ENCODE peak calls at places on chromosomes 3 and 15, in five cellular contexts. I is GM23338, C is Peyer's patch, J is heart right ventricle, T is endothelial cell. N is an unnamed sample.

GRCh38 chr3:32969656-32970055 is 18.2 kb downstream of the CCR4 start:
- DNase-seq in I (no peak), C (no peak), J (no peak), T (no peak), N (no peak)

GRCh38 chr3:9101286-9101685 is 138.0 kb upstream of the RAD18 start:
- DNase-seq in I (peak; percentile 45), C (no peak), J (no peak), T (no peak), N (no peak)

GRCh38 chr15:92907229-92907628 is 7.1 kb downstream of the CHD2 start:
- DNase-seq in I (no peak), C (no peak), J (no peak), T (no peak), N (no peak)

GRCh38 chr3:127820871-127821853 is 1.2 kb downstream of the MGLL start:
- DNase-seq in I (no peak), C (no peak), J (no peak), T (no peak), N (no peak)

GRCh38 chr3:65597225-65597951 is 441.3 kb downstream of the MAGI1 start:
- DNase-seq in I (peak; percentile 98), C (no peak), J (peak; percentile 46), T (peak; percentile 59), N (no peak)

GRCh38 chr3:197366301-197367044 is 68.1 kb upstream of the DLG1 start:
- DNase-seq in I (no peak), C (no peak), J (no peak), T (no peak), N (no peak)

GRCh38 chr15:87387681-87388240 is 868.8 kb downstream of the NTRK3 start:
- DNase-seq in I (no peak), C (no peak), J (no peak), T (no peak), N (no peak)

GRCh38 chr15:73367624-73368300 is 996 bp downstream of the HCN4 start:
- DNase-seq in I (peak; percentile 41), C (no peak), J (no peak), T (peak; percentile 29), N (no peak)

GRCh38 chr15:79896634-79897379 is at the start of gene MTHFS:
- DNase-seq in I (peak; percentile 84), C (peak; percentile 85), J (peak; percentile 75), T (peak; percentile 78), N (peak; percentile 85)

GRCh38 chr3:87145553-87145952 is 81.6 kb upstream of the CHMP2B start:
- DNase-seq in I (peak; percentile 80), C (no peak), J (no peak), T (no peak), N (peak; percentile 25)

DNA sequence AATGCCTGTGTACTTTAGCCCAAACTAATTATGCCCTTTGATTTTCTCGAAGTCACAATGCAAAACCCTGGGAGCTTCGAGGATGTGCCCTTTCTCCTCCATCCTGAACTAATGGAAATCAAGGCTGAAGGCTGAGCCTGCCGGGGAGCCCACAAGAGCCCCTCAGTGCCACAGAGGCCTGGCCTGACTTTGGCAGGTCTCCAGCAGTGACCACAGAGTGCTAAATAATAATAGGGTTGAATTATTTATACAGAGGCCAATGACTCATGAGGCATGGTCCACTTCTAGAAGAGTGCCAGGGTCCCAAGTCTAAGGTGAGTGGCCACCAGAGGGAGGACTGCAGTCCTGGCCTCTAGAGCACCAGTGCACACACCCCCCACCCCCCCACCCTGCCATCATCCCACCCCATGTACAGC is 19.1 kb upstream of the GLCE start:
- DNase-seq in I (no peak), C (no peak), J (no peak), T (no peak), N (no peak)
- TF ChIP-seq CTCF in I (no peak), C (no peak), J (no peak), T (no peak), N (peak; percentile 35)

DNA sequence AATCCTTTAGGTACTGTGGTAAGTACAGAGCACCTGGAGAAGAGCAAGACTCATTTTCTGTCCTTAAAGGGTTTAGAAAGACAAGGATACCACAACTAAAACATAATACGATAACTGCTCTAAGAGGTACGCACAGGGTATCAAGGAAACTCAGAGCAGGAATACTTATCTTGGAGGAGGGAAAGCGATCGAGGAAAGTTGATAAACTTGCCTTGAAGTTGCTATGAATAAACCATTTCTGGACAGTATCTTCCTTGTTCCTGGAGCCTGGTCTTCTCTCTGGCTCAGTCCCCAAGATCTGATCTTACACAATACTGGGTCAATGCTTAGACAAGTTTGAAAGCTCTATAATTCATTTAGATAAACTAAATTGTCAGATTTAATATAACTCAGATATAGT is 17.6 kb upstream of the GATM start:
- DNase-seq in I (no peak), C (no peak), J (no peak), T (no peak), N (no peak)
- TF ChIP-seq CTCF in I (no peak), C (no peak), J (no peak), T (no peak), N (no peak)

GRCh38 chr15:71484080-71484479 is 326.3 kb upstream of the NR2E3 start:
- DNase-seq in I (no peak), C (no peak), J (no peak), T (no peak), N (no peak)

GRCh38 chr15:71489570-71489969 is 320.8 kb upstream of the NR2E3 start:
- DNase-seq in I (no peak), C (no peak), J (no peak), T (no peak), N (no peak)

GRCh38 chr15:71480566-71480965 is 329.8 kb upstream of the NR2E3 start:
- DNase-seq in I (no peak), C (no peak), J (no peak), T (no peak), N (no peak)

GRCh38 chr15:71485094-71485693 is 325.2 kb upstream of the NR2E3 start:
- DNase-seq in I (peak; percentile 58), C (no peak), J (no peak), T (no peak), N (peak; percentile 5)
- TF ChIP-seq CTCF in I (peak; percentile 69), C (no peak), J (peak; percentile 23), T (peak; percentile 23), N (no peak)

GRCh38 chr15:83657549-83657948 is 3.6 kb downstream of the ADAMTSL3 start:
- DNase-seq in I (peak; percentile 74), C (no peak), J (peak; percentile 14), T (no peak), N (no peak)
- TF ChIP-seq CTCF in I (peak; percentile 81), C (no peak), J (peak; percentile 33), T (peak; percentile 42), N (peak; percentile 20)

GRCh38 chr3:121979246-121979645 is 42.8 kb downstream of the ILDR1 start:
- DNase-seq in I (no peak), C (no peak), J (no peak), T (no peak), N (no peak)

GRCh38 chr3:121974601-121975111 is 47.4 kb downstream of the ILDR1 start:
- DNase-seq in I (no peak), C (no peak), J (no peak), T (no peak), N (no peak)

GRCh38 chr3:121979734-121980449 is 42.2 kb downstream of the ILDR1 start:
- DNase-seq in I (no peak), C (no peak), J (no peak), T (no peak), N (no peak)

GRCh38 chr3:121976727-121977126 is 45.3 kb downstream of the ILDR1 start:
- DNase-seq in I (no peak), C (no peak), J (no peak), T (no peak), N (no peak)

DNA sequence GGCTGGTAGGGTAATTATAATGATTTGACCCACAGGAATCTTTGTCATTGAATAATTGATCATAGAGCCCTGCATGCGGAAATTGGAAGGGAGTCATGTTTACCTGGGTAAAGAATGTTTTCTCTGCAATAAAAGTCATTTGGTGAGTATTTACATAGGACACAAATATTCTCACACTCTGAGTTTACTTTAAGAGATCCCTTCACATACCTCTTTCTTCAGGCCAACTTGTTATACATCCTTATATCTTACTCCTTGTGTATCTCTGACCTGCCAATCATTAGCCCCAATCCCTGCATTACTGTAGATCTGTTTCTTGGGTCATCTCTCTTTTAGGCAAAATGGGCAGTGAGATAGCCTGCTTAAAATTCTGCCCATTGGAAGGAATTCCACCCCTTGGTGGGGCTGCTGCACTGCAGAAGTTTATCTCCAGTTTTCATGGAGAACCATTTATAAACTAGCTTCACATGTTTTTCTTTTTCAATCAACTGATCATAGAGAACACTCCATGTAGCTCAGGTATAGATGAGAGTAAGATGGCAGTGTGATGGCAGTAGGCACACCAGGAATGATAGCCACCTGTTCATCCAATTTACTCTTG is 46.2 kb downstream of the ILDR1 start:
- DNase-seq in I (no peak), C (no peak), J (no peak), T (no peak), N (no peak)
- TF ChIP-seq CTCF in I (no peak), C (no peak), J (no peak), T (no peak), N (peak; percentile 0)

N was measured in Caco-2.